ENCODE peak calls at places on chromosomes 16 and 17, in four cellular contexts. One of them, this sample, is unnamed.
A peak's percentile ranks its signal among the peaks of the same experiment; 100 is the strongest.

GRCh38 chr16:8878523-8878911 is 3.6 kb upstream of the LITAFD start:
- DNase-seq in iPS-NIHi11: no peak
- DNase-seq in ureter: no peak
- DNase-seq in Right ventricle myocardium superior: peak; percentile 11
- DNase-seq in this sample: no peak

GRCh38 chr16:11109551-11109950 is 146.5 kb downstream of the SOCS1 start:
- DNase-seq in iPS-NIHi11: no peak
- DNase-seq in ureter: no peak
- DNase-seq in Right ventricle myocardium superior: no peak
- DNase-seq in this sample: no peak

GRCh38 chr16:10964039-10964890 is 19.9 kb downstream of the CLEC16A start:
- DNase-seq in iPS-NIHi11: peak; percentile 85
- DNase-seq in ureter: peak; percentile 89
- DNase-seq in Right ventricle myocardium superior: peak; percentile 89
- DNase-seq in this sample: peak; percentile 82

GRCh38 chr16:83994087-83994486 is 26.0 kb downstream of the NECAB2 start:
- DNase-seq in iPS-NIHi11: no peak
- DNase-seq in ureter: no peak
- DNase-seq in Right ventricle myocardium superior: peak; percentile 46
- DNase-seq in this sample: peak; percentile 44

GRCh38 chr17:22718689-22719088 is 1026.4 kb downstream of the KCNJ18 start:
- DNase-seq in iPS-NIHi11: no peak
- DNase-seq in ureter: no peak
- DNase-seq in Right ventricle myocardium superior: no peak
- DNase-seq in this sample: no peak

GRCh38 chr17:27810211-27810901 is 10.0 kb upstream of the NOS2 start:
- DNase-seq in iPS-NIHi11: no peak
- DNase-seq in ureter: no peak
- DNase-seq in Right ventricle myocardium superior: no peak
- DNase-seq in this sample: no peak

GRCh38 chr16:75550211-75550662 is 5.8 kb downstream of the TMEM231 start:
- DNase-seq in iPS-NIHi11: peak; percentile 86
- DNase-seq in ureter: no peak
- DNase-seq in Right ventricle myocardium superior: no peak
- DNase-seq in this sample: peak; percentile 28

GRCh38 chr16:26178298-26178697 is 486.5 kb downstream of the HS3ST4 start:
- DNase-seq in iPS-NIHi11: no peak
- DNase-seq in ureter: no peak
- DNase-seq in Right ventricle myocardium superior: no peak
- DNase-seq in this sample: no peak

GRCh38 chr17:3554440-3554839 is 3.2 kb downstream of the TRPV3 start:
- DNase-seq in iPS-NIHi11: no peak
- DNase-seq in ureter: no peak
- DNase-seq in Right ventricle myocardium superior: peak; percentile 31
- DNase-seq in this sample: no peak

GRCh38 chr17:30323262-30323894 is 10.5 kb downstream of the TMIGD1 start:
- DNase-seq in iPS-NIHi11: no peak
- DNase-seq in ureter: no peak
- DNase-seq in Right ventricle myocardium superior: no peak
- DNase-seq in this sample: no peak

GRCh38 chr16:89890200-89890599 is 16.8 kb downstream of the TCF25 start:
- DNase-seq in iPS-NIHi11: no peak
- DNase-seq in ureter: no peak
- DNase-seq in Right ventricle myocardium superior: no peak
- DNase-seq in this sample: no peak